ENCODE peak calls at places on chromosome 16, in ten cellular contexts. One of them, this sample, is unnamed.

GRCh38 chr16:68234188-68235104 is 1.5 kb downstream of the ESRP2 start:
- DNase-seq in lower lobe of right lung: peak; percentile 94
- DNase-seq in adrenal gland: no peak
- DNase-seq in mesendoderm: peak; percentile 45
- DNase-seq in heart right ventricle: no peak
- DNase-seq in pancreas: peak; percentile 99
- DNase-seq in DND-41: no peak
- DNase-seq in substantia nigra: no peak
- DNase-seq in CD8-positive, alpha-beta memory T cell: no peak
- DNase-seq in iPS DF 6.9: no peak
- DNase-seq in this sample: no peak

GRCh38 chr16:49725651-49726050 is 130.3 kb downstream of the ZNF423 start:
- DNase-seq in mesendoderm: no peak
- DNase-seq in heart right ventricle: no peak
- DNase-seq in CD8-positive, alpha-beta memory T cell: no peak
- DNase-seq in iPS DF 6.9: no peak
- DNase-seq in pancreas: no peak
- DNase-seq in lower lobe of right lung: no peak
- DNase-seq in DND-41: no peak
- DNase-seq in substantia nigra: no peak
- DNase-seq in adrenal gland: no peak
- DNase-seq in this sample: no peak

GRCh38 chr16:85924675-85925074 is 25.7 kb downstream of the IRF8 start:
- DNase-seq in heart right ventricle: no peak
- DNase-seq in CD8-positive, alpha-beta memory T cell: no peak
- DNase-seq in DND-41: no peak
- DNase-seq in pancreas: no peak
- DNase-seq in substantia nigra: no peak
- DNase-seq in adrenal gland: no peak
- DNase-seq in lower lobe of right lung: no peak
- DNase-seq in iPS DF 6.9: no peak
- DNase-seq in mesendoderm: no peak
- DNase-seq in this sample: no peak

GRCh38 chr16:86096850-86097249 is 197.9 kb downstream of the IRF8 start:
- DNase-seq in substantia nigra: no peak
- DNase-seq in iPS DF 6.9: no peak
- DNase-seq in lower lobe of right lung: no peak
- DNase-seq in DND-41: no peak
- DNase-seq in pancreas: no peak
- DNase-seq in CD8-positive, alpha-beta memory T cell: no peak
- DNase-seq in heart right ventricle: no peak
- DNase-seq in adrenal gland: no peak
- DNase-seq in mesendoderm: no peak
- DNase-seq in this sample: no peak

GRCh38 chr16:72785886-72786285 is 262.0 kb downstream of the ZFHX3 start:
- DNase-seq in CD8-positive, alpha-beta memory T cell: no peak
- DNase-seq in pancreas: no peak
- DNase-seq in lower lobe of right lung: no peak
- DNase-seq in iPS DF 6.9: no peak
- DNase-seq in mesendoderm: no peak
- DNase-seq in DND-41: no peak
- DNase-seq in adrenal gland: no peak
- DNase-seq in substantia nigra: no peak
- DNase-seq in heart right ventricle: no peak
- DNase-seq in this sample: no peak

GRCh38 chr16:22217890-22218730 is 12.0 kb downstream of the EEF2K start:
- DNase-seq in substantia nigra: no peak
- DNase-seq in adrenal gland: no peak
- DNase-seq in mesendoderm: peak; percentile 44
- DNase-seq in lower lobe of right lung: no peak
- DNase-seq in DND-41: no peak
- DNase-seq in pancreas: no peak
- DNase-seq in heart right ventricle: peak; percentile 46
- DNase-seq in CD8-positive, alpha-beta memory T cell: no peak
- DNase-seq in iPS DF 6.9: no peak
- DNase-seq in this sample: no peak

GRCh38 chr16:85220125-85220839 is 108.0 kb upstream of the CIBAR2 start:
- DNase-seq in CD8-positive, alpha-beta memory T cell: no peak
- DNase-seq in adrenal gland: peak; percentile 89
- DNase-seq in iPS DF 6.9: no peak
- DNase-seq in pancreas: peak; percentile 95
- DNase-seq in mesendoderm: no peak
- DNase-seq in heart right ventricle: peak; percentile 85
- DNase-seq in lower lobe of right lung: peak; percentile 75
- DNase-seq in DND-41: no peak
- DNase-seq in substantia nigra: no peak
- DNase-seq in this sample: peak; percentile 77

GRCh38 chr16:4370570-4371480 is 823 bp upstream of the VASN start:
- DNase-seq in mesendoderm: no peak
- DNase-seq in adrenal gland: no peak
- DNase-seq in pancreas: peak; percentile 77
- DNase-seq in heart right ventricle: peak; percentile 79
- DNase-seq in DND-41: no peak
- DNase-seq in lower lobe of right lung: peak; percentile 69
- DNase-seq in iPS DF 6.9: no peak
- DNase-seq in CD8-positive, alpha-beta memory T cell: no peak
- DNase-seq in substantia nigra: peak; percentile 33
- DNase-seq in this sample: peak; percentile 65

GRCh38 chr16:67395458-67396158 is 2.3 kb upstream of the TPPP3 start:
- DNase-seq in DND-41: no peak
- DNase-seq in substantia nigra: no peak
- DNase-seq in heart right ventricle: no peak
- DNase-seq in iPS DF 6.9: no peak
- DNase-seq in pancreas: peak; percentile 85
- DNase-seq in CD8-positive, alpha-beta memory T cell: no peak
- DNase-seq in mesendoderm: no peak
- DNase-seq in adrenal gland: no peak
- DNase-seq in lower lobe of right lung: no peak
- DNase-seq in this sample: no peak

GRCh38 chr16:4142268-4142667 is 26.0 kb upstream of the ADCY9 start:
- DNase-seq in pancreas: no peak
- DNase-seq in DND-41: no peak
- DNase-seq in substantia nigra: no peak
- DNase-seq in mesendoderm: no peak
- DNase-seq in adrenal gland: no peak
- DNase-seq in CD8-positive, alpha-beta memory T cell: peak; percentile 30
- DNase-seq in iPS DF 6.9: no peak
- DNase-seq in lower lobe of right lung: peak; percentile 58
- DNase-seq in heart right ventricle: no peak
- DNase-seq in this sample: no peak

GRCh38 chr16:79995315-79995714 is 394.8 kb upstream of the MAF start:
- DNase-seq in pancreas: no peak
- DNase-seq in DND-41: no peak
- DNase-seq in adrenal gland: no peak
- DNase-seq in iPS DF 6.9: no peak
- DNase-seq in substantia nigra: no peak
- DNase-seq in CD8-positive, alpha-beta memory T cell: no peak
- DNase-seq in heart right ventricle: no peak
- DNase-seq in lower lobe of right lung: no peak
- DNase-seq in mesendoderm: no peak
- DNase-seq in this sample: no peak

GRCh38 chr16:69925311-69925710 is 25.8 kb upstream of the CLEC18A start:
- DNase-seq in adrenal gland: no peak
- DNase-seq in DND-41: no peak
- DNase-seq in CD8-positive, alpha-beta memory T cell: no peak
- DNase-seq in mesendoderm: no peak
- DNase-seq in pancreas: no peak
- DNase-seq in substantia nigra: no peak
- DNase-seq in lower lobe of right lung: no peak
- DNase-seq in heart right ventricle: no peak
- DNase-seq in iPS DF 6.9: no peak
- DNase-seq in this sample: no peak
- H3K27ac ChIP-seq in adrenal gland: peak overlapping the region; percentile 80
- H3K27ac ChIP-seq in DND-41: no peak overlapping the region
- H3K27ac ChIP-seq in CD8-positive, alpha-beta memory T cell: no peak overlapping the region
- H3K27ac ChIP-seq in mesendoderm: no peak overlapping the region
- H3K27ac ChIP-seq in pancreas: peak overlapping the region; percentile 73
- H3K27ac ChIP-seq in substantia nigra: no peak overlapping the region
- H3K27ac ChIP-seq in lower lobe of right lung: peak overlapping the region; percentile 56
- H3K27ac ChIP-seq in heart right ventricle: peak overlapping the region; percentile 89
- H3K27ac ChIP-seq in iPS DF 6.9: no peak overlapping the region
- H3K27ac ChIP-seq in this sample: peak overlapping the region; percentile 87

GRCh38 chr16:27317738-27318398 is 4.1 kb downstream of the IL4R start:
- DNase-seq in adrenal gland: no peak
- DNase-seq in lower lobe of right lung: no peak
- DNase-seq in substantia nigra: no peak
- DNase-seq in DND-41: no peak
- DNase-seq in pancreas: no peak
- DNase-seq in heart right ventricle: no peak
- DNase-seq in CD8-positive, alpha-beta memory T cell: no peak
- DNase-seq in mesendoderm: no peak
- DNase-seq in iPS DF 6.9: no peak
- DNase-seq in this sample: no peak

GRCh38 chr16:27320261-27321012 is 6.7 kb downstream of the IL4R start:
- DNase-seq in adrenal gland: no peak
- DNase-seq in mesendoderm: no peak
- DNase-seq in DND-41: no peak
- DNase-seq in CD8-positive, alpha-beta memory T cell: no peak
- DNase-seq in iPS DF 6.9: no peak
- DNase-seq in heart right ventricle: no peak
- DNase-seq in substantia nigra: no peak
- DNase-seq in lower lobe of right lung: no peak
- DNase-seq in pancreas: no peak
- DNase-seq in this sample: no peak

GRCh38 chr16:27317320-27317719 is 3.5 kb downstream of the IL4R start:
- DNase-seq in iPS DF 6.9: no peak
- DNase-seq in lower lobe of right lung: no peak
- DNase-seq in pancreas: no peak
- DNase-seq in heart right ventricle: no peak
- DNase-seq in mesendoderm: no peak
- DNase-seq in DND-41: no peak
- DNase-seq in CD8-positive, alpha-beta memory T cell: no peak
- DNase-seq in adrenal gland: no peak
- DNase-seq in substantia nigra: no peak
- DNase-seq in this sample: no peak

GRCh38 chr16:27319257-27319965 is 5.6 kb downstream of the IL4R start:
- DNase-seq in substantia nigra: no peak
- DNase-seq in heart right ventricle: no peak
- DNase-seq in adrenal gland: no peak
- DNase-seq in DND-41: no peak
- DNase-seq in mesendoderm: no peak
- DNase-seq in pancreas: no peak
- DNase-seq in CD8-positive, alpha-beta memory T cell: no peak
- DNase-seq in iPS DF 6.9: no peak
- DNase-seq in lower lobe of right lung: no peak
- DNase-seq in this sample: no peak

GRCh38 chr16:27318399-27319256 is 4.9 kb downstream of the IL4R start:
- DNase-seq in iPS DF 6.9: no peak
- DNase-seq in lower lobe of right lung: peak; percentile 79
- DNase-seq in mesendoderm: peak; percentile 36
- DNase-seq in heart right ventricle: peak; percentile 53
- DNase-seq in CD8-positive, alpha-beta memory T cell: peak; percentile 6
- DNase-seq in substantia nigra: no peak
- DNase-seq in adrenal gland: peak; percentile 35
- DNase-seq in DND-41: peak; percentile 69
- DNase-seq in pancreas: no peak
- DNase-seq in this sample: no peak
- H3K27ac ChIP-seq in iPS DF 6.9: no peak overlapping the region
- H3K27ac ChIP-seq in lower lobe of right lung: peak overlapping the region; percentile 100
- H3K27ac ChIP-seq in mesendoderm: no peak overlapping the region
- H3K27ac ChIP-seq in heart right ventricle: peak overlapping the region; percentile 40
- H3K27ac ChIP-seq in CD8-positive, alpha-beta memory T cell: no peak overlapping the region
- H3K27ac ChIP-seq in substantia nigra: no peak overlapping the region
- H3K27ac ChIP-seq in adrenal gland: peak overlapping the region; percentile 95
- H3K27ac ChIP-seq in DND-41: peak overlapping the region; percentile 51
- H3K27ac ChIP-seq in pancreas: peak overlapping the region; percentile 39
- H3K27ac ChIP-seq in this sample: peak overlapping the region; percentile 55

GRCh38 chr16:11792404-11793260 is 4.4 kb downstream of the ZC3H7A start:
- DNase-seq in adrenal gland: no peak
- DNase-seq in iPS DF 6.9: no peak
- DNase-seq in DND-41: no peak
- DNase-seq in substantia nigra: no peak
- DNase-seq in CD8-positive, alpha-beta memory T cell: no peak
- DNase-seq in mesendoderm: no peak
- DNase-seq in heart right ventricle: no peak
- DNase-seq in lower lobe of right lung: peak; percentile 67
- DNase-seq in pancreas: peak; percentile 69
- DNase-seq in this sample: no peak

GRCh38 chr16:11794447-11794846 is 2.6 kb downstream of the ZC3H7A start:
- DNase-seq in DND-41: no peak
- DNase-seq in pancreas: no peak
- DNase-seq in heart right ventricle: no peak
- DNase-seq in mesendoderm: no peak
- DNase-seq in adrenal gland: no peak
- DNase-seq in CD8-positive, alpha-beta memory T cell: no peak
- DNase-seq in iPS DF 6.9: no peak
- DNase-seq in lower lobe of right lung: no peak
- DNase-seq in substantia nigra: no peak
- DNase-seq in this sample: no peak

GRCh38 chr16:11794991-11795886 is 1.8 kb downstream of the ZC3H7A start:
- DNase-seq in adrenal gland: no peak
- DNase-seq in mesendoderm: no peak
- DNase-seq in iPS DF 6.9: no peak
- DNase-seq in lower lobe of right lung: no peak
- DNase-seq in substantia nigra: no peak
- DNase-seq in CD8-positive, alpha-beta memory T cell: no peak
- DNase-seq in heart right ventricle: no peak
- DNase-seq in DND-41: no peak
- DNase-seq in pancreas: no peak
- DNase-seq in this sample: no peak

GRCh38 chr16:11795887-11796226 is 1.2 kb downstream of the ZC3H7A start:
- DNase-seq in pancreas: no peak
- DNase-seq in substantia nigra: no peak
- DNase-seq in adrenal gland: no peak
- DNase-seq in heart right ventricle: no peak
- DNase-seq in lower lobe of right lung: no peak
- DNase-seq in DND-41: no peak
- DNase-seq in iPS DF 6.9: no peak
- DNase-seq in CD8-positive, alpha-beta memory T cell: no peak
- DNase-seq in mesendoderm: no peak
- DNase-seq in this sample: no peak

DNA sequence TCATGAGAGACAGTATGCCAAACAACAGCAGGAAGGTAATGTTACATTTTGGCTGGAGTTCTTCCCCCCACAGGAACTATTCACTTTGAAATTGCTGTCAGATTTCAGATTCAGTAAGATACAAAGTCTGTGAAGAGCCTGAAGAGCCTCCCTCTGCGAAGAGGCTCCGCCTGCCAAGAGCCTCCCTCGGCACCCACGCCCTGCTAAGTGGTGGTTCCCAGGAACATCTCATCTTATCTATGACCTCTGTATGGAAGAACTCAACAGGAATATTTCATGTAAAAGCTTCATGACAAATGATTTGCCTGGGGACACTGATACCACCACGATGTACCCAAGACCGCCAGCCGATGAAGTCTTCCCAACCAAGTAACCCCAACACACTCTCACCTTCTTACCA is 3.2 kb downstream of the ZC3H7A start:
- DNase-seq in DND-41: no peak
- DNase-seq in mesendoderm: no peak
- DNase-seq in CD8-positive, alpha-beta memory T cell: no peak
- DNase-seq in pancreas: no peak
- DNase-seq in lower lobe of right lung: no peak
- DNase-seq in heart right ventricle: peak; percentile 26
- DNase-seq in substantia nigra: no peak
- DNase-seq in iPS DF 6.9: no peak
- DNase-seq in adrenal gland: no peak
- DNase-seq in this sample: no peak
- H3K27ac ChIP-seq in DND-41: no peak overlapping the region
- H3K27ac ChIP-seq in mesendoderm: no peak overlapping the region
- H3K27ac ChIP-seq in CD8-positive, alpha-beta memory T cell: no peak overlapping the region
- H3K27ac ChIP-seq in pancreas: peak overlapping the region; percentile 69
- H3K27ac ChIP-seq in lower lobe of right lung: peak overlapping the region; percentile 99
- H3K27ac ChIP-seq in heart right ventricle: peak overlapping the region; percentile 33
- H3K27ac ChIP-seq in substantia nigra: no peak overlapping the region
- H3K27ac ChIP-seq in iPS DF 6.9: no peak overlapping the region
- H3K27ac ChIP-seq in adrenal gland: peak overlapping the region; percentile 96
- H3K27ac ChIP-seq in this sample: no peak overlapping the region

GRCh38 chr16:9978160-9978725 is 204.0 kb downstream of the GRIN2A start:
- DNase-seq in heart right ventricle: no peak
- DNase-seq in mesendoderm: no peak
- DNase-seq in DND-41: no peak
- DNase-seq in lower lobe of right lung: no peak
- DNase-seq in adrenal gland: no peak
- DNase-seq in iPS DF 6.9: no peak
- DNase-seq in substantia nigra: no peak
- DNase-seq in CD8-positive, alpha-beta memory T cell: no peak
- DNase-seq in pancreas: no peak
- DNase-seq in this sample: no peak
- H3K27ac ChIP-seq in heart right ventricle: no peak overlapping the region
- H3K27ac ChIP-seq in mesendoderm: no peak overlapping the region
- H3K27ac ChIP-seq in DND-41: no peak overlapping the region
- H3K27ac ChIP-seq in lower lobe of right lung: no peak overlapping the region
- H3K27ac ChIP-seq in adrenal gland: no peak overlapping the region
- H3K27ac ChIP-seq in iPS DF 6.9: no peak overlapping the region
- H3K27ac ChIP-seq in substantia nigra: peak overlapping the region; percentile 97
- H3K27ac ChIP-seq in CD8-positive, alpha-beta memory T cell: no peak overlapping the region
- H3K27ac ChIP-seq in pancreas: no peak overlapping the region
- H3K27ac ChIP-seq in this sample: no peak overlapping the region